ENCODE peak calls at places on chromosomes 12 and 14, in ten cellular contexts. S, T, A, K, R, H, Q, D, O and P are unnamed samples.

GRCh38 chr12:14961466-14962155 is at the start of gene ARHGDIB:
- DNase-seq in Q (no peak), D (peak; percentile 40), R (no peak), T (no peak), A (no peak), H (peak; percentile 89), S (no peak), O (no peak), K (no peak), P (no peak)

GRCh38 chr14:61281186-61281676 is at the start of gene TMEM30B:
- DNase-seq in A (peak; percentile 70), O (no peak), S (no peak), Q (no peak), T (peak; percentile 89), K (no peak), D (no peak), R (no peak), H (peak; percentile 75), P (peak; percentile 97)

GRCh38 chr12:88868062-88868461 is 287.8 kb upstream of the KITLG start:
- DNase-seq in S (no peak), T (no peak), H (no peak), K (no peak), A (no peak), D (peak; percentile 4), Q (no peak), R (peak; percentile 40), O (no peak), P (no peak)

GRCh38 chr14:39034481-39035296 is 68.3 kb downstream of the SEC23A start:
- DNase-seq in O (no peak), A (no peak), S (no peak), T (peak; percentile 48), Q (no peak), R (no peak), D (no peak), H (no peak), K (no peak), P (no peak)

GRCh38 chr14:31749275-31749674 is 188.1 kb downstream of the NUBPL start:
- DNase-seq in S (no peak), H (no peak), O (no peak), A (no peak), Q (no peak), R (no peak), T (no peak), D (no peak), K (no peak), P (no peak)

GRCh38 chr12:122040579-122041386 is 19.1 kb downstream of the BCL7A start:
- DNase-seq in A (no peak), T (peak; percentile 81), S (no peak), R (no peak), D (no peak), O (no peak), Q (no peak), K (no peak), H (no peak), P (peak; percentile 84)

GRCh38 chr14:93114068-93114710 is 1.5 kb downstream of the ITPK1 start:
- DNase-seq in H (peak; percentile 82), A (no peak), S (no peak), D (no peak), Q (no peak), O (no peak), R (no peak), T (peak; percentile 11), K (no peak), P (no peak)

GRCh38 chr14:92600318-92601053 is 86.9 kb downstream of the RIN3 start:
- DNase-seq in D (no peak), H (no peak), K (no peak), Q (no peak), S (no peak), O (no peak), T (no peak), A (no peak), R (peak; percentile 87), P (no peak)

GRCh38 chr12:93279849-93280412 is 97.8 kb upstream of the NUDT4 start:
- DNase-seq in S (no peak), O (no peak), H (no peak), A (no peak), Q (no peak), K (no peak), R (peak; percentile 37), D (no peak), T (no peak), P (peak; percentile 53)

GRCh38 chr12:33427071-33427470 is 12.5 kb downstream of the SYT10 start:
- DNase-seq in K (no peak), A (no peak), R (no peak), Q (no peak), H (no peak), D (no peak), S (peak; percentile 10), T (peak; percentile 9), O (no peak), P (no peak)

GRCh38 chr14:69354383-69355154 is 43.5 kb downstream of the ERH start:
- DNase-seq in Q (no peak), T (no peak), H (peak; percentile 88), R (peak; percentile 5), D (no peak), S (no peak), K (no peak), A (no peak), O (no peak), P (no peak)

DNA sequence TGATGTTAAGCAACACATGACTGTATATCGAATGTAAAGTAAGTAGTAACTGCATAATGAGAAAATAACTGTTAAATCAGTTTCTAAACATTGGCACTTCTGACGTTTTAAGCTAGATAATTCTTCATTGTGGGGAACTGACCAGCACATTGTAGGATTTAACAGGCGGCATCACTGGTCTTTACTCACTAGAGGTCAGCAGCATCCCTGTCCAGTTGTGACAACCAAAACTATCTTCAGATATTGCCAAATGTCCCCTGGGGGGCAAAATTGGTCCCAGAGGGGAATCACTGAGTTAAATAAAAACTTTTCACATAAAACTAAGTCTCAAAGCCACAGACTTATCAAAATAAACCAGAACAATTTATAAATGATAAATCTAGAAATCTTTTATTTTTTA is 65.3 kb downstream of the BLTP3B start:
- DNase-seq in R (no peak), S (no peak), A (no peak), Q (no peak), K (no peak), T (no peak), H (no peak), D (no peak), O (no peak), P (no peak)
- TF ChIP-seq CTCF in R (peak; percentile 18), S (peak; percentile 56), A (no peak), Q (no peak), K (no peak), T (peak; percentile 7), H (no peak), D (peak; percentile 34), O (no peak), P (peak; percentile 19)

GRCh38 chr14:55599250-55599879 is 19.4 kb downstream of the KTN1 start:
- DNase-seq in R (no peak), A (no peak), Q (no peak), K (no peak), H (no peak), T (peak; percentile 42), S (peak; percentile 50), O (no peak), D (no peak), P (peak; percentile 82)
- H3K4me3 ChIP-seq in R (no peak overlapping the region), A (no peak overlapping the region), Q (no peak overlapping the region), K (no peak overlapping the region), H (no peak overlapping the region), T (no peak overlapping the region), S (peak overlapping the region; percentile 26), O (no peak overlapping the region), D (no peak overlapping the region), P (peak overlapping the region; percentile 28)

GRCh38 chr12:67366530-67367196 is 97.5 kb downstream of the CAND1 start:
- DNase-seq in D (no peak), H (no peak), A (no peak), T (no peak), S (no peak), Q (no peak), K (no peak), O (no peak), R (peak; percentile 66), P (no peak)
- H3K27me3 ChIP-seq in D (no peaks in the 10 kb centered on the region), H (no peaks in the 10 kb centered on the region), A (no peaks in the 10 kb centered on the region), T (no peaks in the 10 kb centered on the region), S (no peaks in the 10 kb centered on the region), Q (no peaks in the 10 kb centered on the region), K (no peaks in the 10 kb centered on the region), O (no peaks in the 10 kb centered on the region), R (no peaks in the 10 kb centered on the region), P (no peaks in the 10 kb centered on the region)

GRCh38 chr12:48933664-48934311 is 8.5 kb upstream of the FKBP11 start:
- DNase-seq in S (no peak), R (no peak), D (no peak), Q (no peak), O (no peak), H (peak; percentile 23), A (no peak), T (no peak), K (no peak), P (no peak)

GRCh38 chr12:48937170-48937569 is 11.9 kb upstream of the FKBP11 start:
- DNase-seq in Q (no peak), K (no peak), A (no peak), R (no peak), S (no peak), O (no peak), H (no peak), D (no peak), T (no peak), P (peak; percentile 26)

GRCh38 chr12:48936379-48936979 is 11.2 kb upstream of the FKBP11 start:
- DNase-seq in O (peak; percentile 69), S (no peak), Q (peak; percentile 47), A (peak; percentile 63), K (no peak), T (peak; percentile 87), R (peak; percentile 79), H (peak; percentile 86), D (peak; percentile 69), P (peak; percentile 88)

GRCh38 chr12:48932878-48933277 is 7.6 kb upstream of the FKBP11 start:
- DNase-seq in D (no peak), Q (no peak), K (no peak), A (no peak), R (no peak), O (no peak), T (no peak), H (no peak), S (no peak), P (no peak)

GRCh38 chr12:48934312-48934706 is 9.0 kb upstream of the FKBP11 start:
- DNase-seq in Q (no peak), S (no peak), O (no peak), T (no peak), D (no peak), R (no peak), K (no peak), H (no peak), A (no peak), P (peak; percentile 31)
- TF ChIP-seq CTCF in Q (no peak), S (peak; percentile 52), O (no peak), T (peak; percentile 28), D (peak; percentile 38), R (peak; percentile 22), K (no peak), H (no peak), A (peak; percentile 57), P (peak; percentile 35)